ENCODE peak calls at places on chromosomes 7 and 10, in eight cellular contexts. One of them, this sample, is unnamed.

GRCh38 chr7:133513608-133514007 is 260.7 kb downstream of the EXOC4 start:
- DNase-seq in SK-N-SH: no peak
- DNase-seq in non-pigmented ciliary epithelial cell: no peak
- DNase-seq in C1 segment of cervical spinal cord: no peak
- DNase-seq in NCI-H1417: peak
- DNase-seq in PC-3: peak
- DNase-seq in HFFc6: no peak
- DNase-seq in NCI-H748 treated with DMSO at 0.1 percent for 48 hours: no peak
- DNase-seq in this sample: no peak

GRCh38 chr7:30524545-30524944 is 19.9 kb upstream of the GGCT start:
- DNase-seq in SK-N-SH: no peak
- DNase-seq in non-pigmented ciliary epithelial cell: no peak
- DNase-seq in C1 segment of cervical spinal cord: no peak
- DNase-seq in NCI-H1417: no peak
- DNase-seq in PC-3: peak
- DNase-seq in HFFc6: no peak
- DNase-seq in NCI-H748 treated with DMSO at 0.1 percent for 48 hours: no peak
- DNase-seq in this sample: no peak

GRCh38 chr10:12707461-12708185 is 293.9 kb downstream of the CCDC3 start:
- DNase-seq in SK-N-SH: peak
- DNase-seq in non-pigmented ciliary epithelial cell: peak
- DNase-seq in C1 segment of cervical spinal cord: no peak
- DNase-seq in NCI-H1417: peak
- DNase-seq in PC-3: peak
- DNase-seq in HFFc6: peak
- DNase-seq in NCI-H748 treated with DMSO at 0.1 percent for 48 hours: no peak
- DNase-seq in this sample: peak

GRCh38 chr10:25797888-25798429 is 136.1 kb upstream of the MYO3A start:
- DNase-seq in SK-N-SH: no peak
- DNase-seq in non-pigmented ciliary epithelial cell: no peak
- DNase-seq in C1 segment of cervical spinal cord: no peak
- DNase-seq in NCI-H1417: no peak
- DNase-seq in PC-3: no peak
- DNase-seq in HFFc6: no peak
- DNase-seq in NCI-H748 treated with DMSO at 0.1 percent for 48 hours: no peak
- DNase-seq in this sample: no peak

GRCh38 chr10:103692421-103693069 is 162.8 kb downstream of the SH3PXD2A start:
- DNase-seq in SK-N-SH: no peak
- DNase-seq in non-pigmented ciliary epithelial cell: no peak
- DNase-seq in C1 segment of cervical spinal cord: no peak
- DNase-seq in NCI-H1417: peak
- DNase-seq in PC-3: no peak
- DNase-seq in HFFc6: no peak
- DNase-seq in NCI-H748 treated with DMSO at 0.1 percent for 48 hours: no peak
- DNase-seq in this sample: no peak

GRCh38 chr7:87797798-87798403 is 78.3 kb downstream of the SLC25A40 start:
- DNase-seq in SK-N-SH: peak
- DNase-seq in non-pigmented ciliary epithelial cell: peak
- DNase-seq in C1 segment of cervical spinal cord: no peak
- DNase-seq in NCI-H1417: peak
- DNase-seq in PC-3: peak
- DNase-seq in HFFc6: peak
- DNase-seq in NCI-H748 treated with DMSO at 0.1 percent for 48 hours: peak
- DNase-seq in this sample: no peak

GRCh38 chr10:983951-984705 is 4.1 kb upstream of the GTPBP4 start:
- DNase-seq in SK-N-SH: no peak
- DNase-seq in non-pigmented ciliary epithelial cell: peak
- DNase-seq in C1 segment of cervical spinal cord: no peak
- DNase-seq in NCI-H1417: no peak
- DNase-seq in PC-3: peak
- DNase-seq in HFFc6: no peak
- DNase-seq in NCI-H748 treated with DMSO at 0.1 percent for 48 hours: no peak
- DNase-seq in this sample: no peak

GRCh38 chr7:55536619-55537457 is 35.5 kb downstream of the VOPP1 start:
- DNase-seq in SK-N-SH: no peak
- DNase-seq in non-pigmented ciliary epithelial cell: no peak
- DNase-seq in C1 segment of cervical spinal cord: no peak
- DNase-seq in NCI-H1417: no peak
- DNase-seq in PC-3: no peak
- DNase-seq in HFFc6: no peak
- DNase-seq in NCI-H748 treated with DMSO at 0.1 percent for 48 hours: no peak
- DNase-seq in this sample: no peak

GRCh38 chr10:4947635-4948596 is 15.3 kb upstream of the AKR1C1 start:
- DNase-seq in SK-N-SH: no peak
- DNase-seq in non-pigmented ciliary epithelial cell: peak
- DNase-seq in C1 segment of cervical spinal cord: no peak
- DNase-seq in NCI-H1417: no peak
- DNase-seq in PC-3: peak
- DNase-seq in HFFc6: peak
- DNase-seq in NCI-H748 treated with DMSO at 0.1 percent for 48 hours: no peak
- DNase-seq in this sample: peak

GRCh38 chr10:131223422-131223821 is 88.1 kb downstream of the TCERG1L start:
- DNase-seq in SK-N-SH: no peak
- DNase-seq in non-pigmented ciliary epithelial cell: no peak
- DNase-seq in C1 segment of cervical spinal cord: no peak
- DNase-seq in NCI-H1417: no peak
- DNase-seq in PC-3: no peak
- DNase-seq in HFFc6: no peak
- DNase-seq in NCI-H748 treated with DMSO at 0.1 percent for 48 hours: no peak
- DNase-seq in this sample: no peak

GRCh38 chr7:36305226-36305625 is 84.4 kb upstream of the ANLN start:
- DNase-seq in SK-N-SH: no peak
- DNase-seq in non-pigmented ciliary epithelial cell: no peak
- DNase-seq in C1 segment of cervical spinal cord: no peak
- DNase-seq in NCI-H1417: no peak
- DNase-seq in PC-3: no peak
- DNase-seq in HFFc6: no peak
- DNase-seq in NCI-H748 treated with DMSO at 0.1 percent for 48 hours: no peak
- DNase-seq in this sample: no peak

GRCh38 chr10:119970107-119970506 is 77.6 kb downstream of the SEC23IP start:
- DNase-seq in SK-N-SH: peak
- DNase-seq in non-pigmented ciliary epithelial cell: no peak
- DNase-seq in C1 segment of cervical spinal cord: no peak
- DNase-seq in NCI-H1417: no peak
- DNase-seq in PC-3: no peak
- DNase-seq in HFFc6: no peak
- DNase-seq in NCI-H748 treated with DMSO at 0.1 percent for 48 hours: no peak
- DNase-seq in this sample: no peak

GRCh38 chr10:8181496-8182174 is 127.1 kb downstream of the GATA3 start:
- DNase-seq in SK-N-SH: no peak
- DNase-seq in non-pigmented ciliary epithelial cell: no peak
- DNase-seq in C1 segment of cervical spinal cord: no peak
- DNase-seq in NCI-H1417: no peak
- DNase-seq in PC-3: no peak
- DNase-seq in HFFc6: no peak
- DNase-seq in NCI-H748 treated with DMSO at 0.1 percent for 48 hours: no peak
- DNase-seq in this sample: no peak

GRCh38 chr7:74656421-74656910 is 1.1 kb upstream of the GTF2I start:
- DNase-seq in SK-N-SH: peak
- DNase-seq in non-pigmented ciliary epithelial cell: no peak
- DNase-seq in C1 segment of cervical spinal cord: no peak
- DNase-seq in NCI-H1417: peak
- DNase-seq in PC-3: peak
- DNase-seq in HFFc6: peak
- DNase-seq in NCI-H748 treated with DMSO at 0.1 percent for 48 hours: peak
- DNase-seq in this sample: peak

GRCh38 chr10:90227259-90227658 is 525.9 kb downstream of the KIF20B start:
- DNase-seq in SK-N-SH: no peak
- DNase-seq in non-pigmented ciliary epithelial cell: peak
- DNase-seq in C1 segment of cervical spinal cord: no peak
- DNase-seq in NCI-H1417: no peak
- DNase-seq in PC-3: peak
- DNase-seq in HFFc6: no peak
- DNase-seq in NCI-H748 treated with DMSO at 0.1 percent for 48 hours: no peak
- DNase-seq in this sample: no peak

GRCh38 chr10:58741673-58742072 is 229.0 kb downstream of the BICC1 start:
- DNase-seq in SK-N-SH: no peak
- DNase-seq in non-pigmented ciliary epithelial cell: no peak
- DNase-seq in C1 segment of cervical spinal cord: no peak
- DNase-seq in NCI-H1417: no peak
- DNase-seq in PC-3: no peak
- DNase-seq in HFFc6: no peak
- DNase-seq in NCI-H748 treated with DMSO at 0.1 percent for 48 hours: no peak
- DNase-seq in this sample: no peak

GRCh38 chr10:120422459-120422858 is 34.6 kb upstream of the PLPP4 start:
- DNase-seq in SK-N-SH: no peak
- DNase-seq in non-pigmented ciliary epithelial cell: peak
- DNase-seq in C1 segment of cervical spinal cord: no peak
- DNase-seq in NCI-H1417: no peak
- DNase-seq in PC-3: peak
- DNase-seq in HFFc6: peak
- DNase-seq in NCI-H748 treated with DMSO at 0.1 percent for 48 hours: no peak
- DNase-seq in this sample: no peak

GRCh38 chr10:127293640-127294039 is 97.2 kb upstream of the INSYN2A start:
- DNase-seq in SK-N-SH: no peak
- DNase-seq in non-pigmented ciliary epithelial cell: no peak
- DNase-seq in C1 segment of cervical spinal cord: no peak
- DNase-seq in NCI-H1417: no peak
- DNase-seq in PC-3: no peak
- DNase-seq in HFFc6: no peak
- DNase-seq in NCI-H748 treated with DMSO at 0.1 percent for 48 hours: no peak
- DNase-seq in this sample: no peak